ENCODE peak calls at places on chromosome 7, in nine cellular contexts. One of them, this sample, is unnamed.
A peak's percentile ranks its signal among the peaks of the same experiment; 100 is the strongest.

GRCh38 chr7:132226626-132227290 is 349.5 kb downstream of the PLXNA4 start:
- DNase-seq in HEK293T: no peak
- DNase-seq in activated CD4-positive, alpha-beta T cell treated with anti-CD3 and anti-CD28 coated beads, Interleukin-2, amount 50 U/mL, for 4 hours: no peak
- DNase-seq in occipital lobe: no peak
- DNase-seq in NCI-H1092: no peak
- DNase-seq in NCI-H460: no peak
- DNase-seq in fibroblast of lung: no peak
- DNase-seq in activated T-cell treated with anti-CD3 and anti-CD28 coated beads for 48 hours: no peak
- DNase-seq in Kasumi-1: no peak
- DNase-seq in this sample: no peak

GRCh38 chr7:128031901-128032604 is 816 bp upstream of the LRRC4 start:
- DNase-seq in activated CD4-positive, alpha-beta T cell treated with anti-CD3 and anti-CD28 coated beads, Interleukin-2, amount 50 U/mL, for 4 hours: peak; percentile 43
- DNase-seq in Kasumi-1: peak; percentile 60
- DNase-seq in NCI-H1092: peak; percentile 69
- DNase-seq in fibroblast of lung: peak; percentile 92
- DNase-seq in HEK293T: peak; percentile 66
- DNase-seq in NCI-H460: no peak
- DNase-seq in occipital lobe: peak; percentile 42
- DNase-seq in activated T-cell treated with anti-CD3 and anti-CD28 coated beads for 48 hours: peak; percentile 57
- DNase-seq in this sample: peak; percentile 69

GRCh38 chr7:42426163-42426562 is 189.2 kb upstream of the GLI3 start:
- DNase-seq in HEK293T: no peak
- DNase-seq in activated CD4-positive, alpha-beta T cell treated with anti-CD3 and anti-CD28 coated beads, Interleukin-2, amount 50 U/mL, for 4 hours: no peak
- DNase-seq in fibroblast of lung: peak; percentile 60
- DNase-seq in activated T-cell treated with anti-CD3 and anti-CD28 coated beads for 48 hours: no peak
- DNase-seq in Kasumi-1: no peak
- DNase-seq in occipital lobe: no peak
- DNase-seq in NCI-H1092: no peak
- DNase-seq in NCI-H460: no peak
- DNase-seq in this sample: no peak

GRCh38 chr7:134828361-134828760 is 48.9 kb downstream of the CALD1 start:
- DNase-seq in NCI-H1092: no peak
- DNase-seq in Kasumi-1: no peak
- DNase-seq in fibroblast of lung: peak; percentile 45
- DNase-seq in activated CD4-positive, alpha-beta T cell treated with anti-CD3 and anti-CD28 coated beads, Interleukin-2, amount 50 U/mL, for 4 hours: no peak
- DNase-seq in activated T-cell treated with anti-CD3 and anti-CD28 coated beads for 48 hours: no peak
- DNase-seq in occipital lobe: no peak
- DNase-seq in NCI-H460: no peak
- DNase-seq in HEK293T: no peak
- DNase-seq in this sample: no peak

GRCh38 chr7:136874393-136875032 is 6.1 kb downstream of the CHRM2 start:
- DNase-seq in activated T-cell treated with anti-CD3 and anti-CD28 coated beads for 48 hours: no peak
- DNase-seq in Kasumi-1: peak; percentile 21
- DNase-seq in NCI-H1092: no peak
- DNase-seq in occipital lobe: no peak
- DNase-seq in fibroblast of lung: peak; percentile 53
- DNase-seq in HEK293T: peak; percentile 52
- DNase-seq in activated CD4-positive, alpha-beta T cell treated with anti-CD3 and anti-CD28 coated beads, Interleukin-2, amount 50 U/mL, for 4 hours: no peak
- DNase-seq in NCI-H460: peak; percentile 21
- DNase-seq in this sample: no peak

GRCh38 chr7:107528461-107528860 is 35.3 kb downstream of the COG5 start:
- DNase-seq in NCI-H1092: no peak
- DNase-seq in activated T-cell treated with anti-CD3 and anti-CD28 coated beads for 48 hours: no peak
- DNase-seq in Kasumi-1: no peak
- DNase-seq in NCI-H460: no peak
- DNase-seq in fibroblast of lung: peak; percentile 19
- DNase-seq in HEK293T: no peak
- DNase-seq in occipital lobe: no peak
- DNase-seq in activated CD4-positive, alpha-beta T cell treated with anti-CD3 and anti-CD28 coated beads, Interleukin-2, amount 50 U/mL, for 4 hours: no peak
- DNase-seq in this sample: no peak

GRCh38 chr7:10930551-10930950 is 43.1 kb upstream of the PHF14 start:
- DNase-seq in Kasumi-1: no peak
- DNase-seq in NCI-H460: no peak
- DNase-seq in NCI-H1092: no peak
- DNase-seq in activated CD4-positive, alpha-beta T cell treated with anti-CD3 and anti-CD28 coated beads, Interleukin-2, amount 50 U/mL, for 4 hours: no peak
- DNase-seq in activated T-cell treated with anti-CD3 and anti-CD28 coated beads for 48 hours: no peak
- DNase-seq in fibroblast of lung: no peak
- DNase-seq in occipital lobe: no peak
- DNase-seq in HEK293T: no peak
- DNase-seq in this sample: no peak

GRCh38 chr7:53119514-53119933 is 84.1 kb downstream of the POM121L12 start:
- DNase-seq in NCI-H1092: no peak
- DNase-seq in HEK293T: no peak
- DNase-seq in occipital lobe: no peak
- DNase-seq in fibroblast of lung: no peak
- DNase-seq in Kasumi-1: no peak
- DNase-seq in NCI-H460: no peak
- DNase-seq in activated T-cell treated with anti-CD3 and anti-CD28 coated beads for 48 hours: no peak
- DNase-seq in activated CD4-positive, alpha-beta T cell treated with anti-CD3 and anti-CD28 coated beads, Interleukin-2, amount 50 U/mL, for 4 hours: no peak
- DNase-seq in this sample: no peak

GRCh38 chr7:120723465-120724385 is 134.2 kb downstream of the TSPAN12 start:
- DNase-seq in Kasumi-1: no peak
- DNase-seq in occipital lobe: no peak
- DNase-seq in activated CD4-positive, alpha-beta T cell treated with anti-CD3 and anti-CD28 coated beads, Interleukin-2, amount 50 U/mL, for 4 hours: no peak
- DNase-seq in NCI-H1092: no peak
- DNase-seq in activated T-cell treated with anti-CD3 and anti-CD28 coated beads for 48 hours: no peak
- DNase-seq in fibroblast of lung: no peak
- DNase-seq in HEK293T: no peak
- DNase-seq in NCI-H460: no peak
- DNase-seq in this sample: no peak

GRCh38 chr7:122674502-122674901 is 24.4 kb downstream of the RNF133 start:
- DNase-seq in Kasumi-1: no peak
- DNase-seq in occipital lobe: no peak
- DNase-seq in activated T-cell treated with anti-CD3 and anti-CD28 coated beads for 48 hours: no peak
- DNase-seq in fibroblast of lung: peak; percentile 82
- DNase-seq in NCI-H1092: no peak
- DNase-seq in HEK293T: no peak
- DNase-seq in NCI-H460: no peak
- DNase-seq in activated CD4-positive, alpha-beta T cell treated with anti-CD3 and anti-CD28 coated beads, Interleukin-2, amount 50 U/mL, for 4 hours: no peak
- DNase-seq in this sample: no peak

GRCh38 chr7:12898004-12898403 is 210.6 kb downstream of the ARL4A start:
- DNase-seq in fibroblast of lung: no peak
- DNase-seq in activated T-cell treated with anti-CD3 and anti-CD28 coated beads for 48 hours: no peak
- DNase-seq in occipital lobe: no peak
- DNase-seq in NCI-H460: no peak
- DNase-seq in activated CD4-positive, alpha-beta T cell treated with anti-CD3 and anti-CD28 coated beads, Interleukin-2, amount 50 U/mL, for 4 hours: no peak
- DNase-seq in HEK293T: no peak
- DNase-seq in Kasumi-1: no peak
- DNase-seq in NCI-H1092: no peak
- DNase-seq in this sample: no peak

GRCh38 chr7:111873963-111874693 is 311.8 kb upstream of the IMMP2L start:
- DNase-seq in NCI-H460: no peak
- DNase-seq in activated T-cell treated with anti-CD3 and anti-CD28 coated beads for 48 hours: no peak
- DNase-seq in HEK293T: no peak
- DNase-seq in activated CD4-positive, alpha-beta T cell treated with anti-CD3 and anti-CD28 coated beads, Interleukin-2, amount 50 U/mL, for 4 hours: no peak
- DNase-seq in NCI-H1092: no peak
- DNase-seq in Kasumi-1: no peak
- DNase-seq in fibroblast of lung: peak; percentile 29
- DNase-seq in occipital lobe: no peak
- DNase-seq in this sample: no peak

GRCh38 chr7:102072003-102072402 is 214.7 kb upstream of the SH2B2 start:
- DNase-seq in NCI-H460: no peak
- DNase-seq in activated CD4-positive, alpha-beta T cell treated with anti-CD3 and anti-CD28 coated beads, Interleukin-2, amount 50 U/mL, for 4 hours: no peak
- DNase-seq in NCI-H1092: no peak
- DNase-seq in HEK293T: no peak
- DNase-seq in fibroblast of lung: no peak
- DNase-seq in occipital lobe: no peak
- DNase-seq in Kasumi-1: no peak
- DNase-seq in activated T-cell treated with anti-CD3 and anti-CD28 coated beads for 48 hours: no peak
- DNase-seq in this sample: no peak

GRCh38 chr7:150966002-150966401 is 12.1 kb downstream of the KCNH2 start:
- DNase-seq in activated CD4-positive, alpha-beta T cell treated with anti-CD3 and anti-CD28 coated beads, Interleukin-2, amount 50 U/mL, for 4 hours: no peak
- DNase-seq in activated T-cell treated with anti-CD3 and anti-CD28 coated beads for 48 hours: no peak
- DNase-seq in NCI-H460: no peak
- DNase-seq in Kasumi-1: no peak
- DNase-seq in occipital lobe: no peak
- DNase-seq in fibroblast of lung: no peak
- DNase-seq in HEK293T: no peak
- DNase-seq in NCI-H1092: no peak
- DNase-seq in this sample: no peak

GRCh38 chr7:23971031-23971430 is 261.0 kb downstream of the STK31 start:
- DNase-seq in HEK293T: no peak
- DNase-seq in activated T-cell treated with anti-CD3 and anti-CD28 coated beads for 48 hours: no peak
- DNase-seq in NCI-H1092: no peak
- DNase-seq in activated CD4-positive, alpha-beta T cell treated with anti-CD3 and anti-CD28 coated beads, Interleukin-2, amount 50 U/mL, for 4 hours: no peak
- DNase-seq in occipital lobe: no peak
- DNase-seq in fibroblast of lung: no peak
- DNase-seq in NCI-H460: no peak
- DNase-seq in Kasumi-1: no peak
- DNase-seq in this sample: no peak

GRCh38 chr7:143145-143751 is 49.1 kb upstream of the FAM20C start:
- DNase-seq in Kasumi-1: no peak
- DNase-seq in fibroblast of lung: no peak
- DNase-seq in activated CD4-positive, alpha-beta T cell treated with anti-CD3 and anti-CD28 coated beads, Interleukin-2, amount 50 U/mL, for 4 hours: no peak
- DNase-seq in activated T-cell treated with anti-CD3 and anti-CD28 coated beads for 48 hours: no peak
- DNase-seq in NCI-H460: no peak
- DNase-seq in NCI-H1092: no peak
- DNase-seq in occipital lobe: no peak
- DNase-seq in HEK293T: no peak
- DNase-seq in this sample: no peak

GRCh38 chr7:38727184-38727940 is 96.2 kb upstream of the AMPH start:
- DNase-seq in NCI-H1092: no peak
- DNase-seq in activated CD4-positive, alpha-beta T cell treated with anti-CD3 and anti-CD28 coated beads, Interleukin-2, amount 50 U/mL, for 4 hours: no peak
- DNase-seq in fibroblast of lung: no peak
- DNase-seq in Kasumi-1: no peak
- DNase-seq in NCI-H460: no peak
- DNase-seq in occipital lobe: no peak
- DNase-seq in activated T-cell treated with anti-CD3 and anti-CD28 coated beads for 48 hours: no peak
- DNase-seq in HEK293T: no peak
- DNase-seq in this sample: no peak

GRCh38 chr7:40986351-40986873 is 716.5 kb downstream of the INHBA start:
- DNase-seq in activated CD4-positive, alpha-beta T cell treated with anti-CD3 and anti-CD28 coated beads, Interleukin-2, amount 50 U/mL, for 4 hours: no peak
- DNase-seq in NCI-H1092: no peak
- DNase-seq in fibroblast of lung: peak; percentile 98
- DNase-seq in Kasumi-1: no peak
- DNase-seq in NCI-H460: peak; percentile 93
- DNase-seq in activated T-cell treated with anti-CD3 and anti-CD28 coated beads for 48 hours: no peak
- DNase-seq in occipital lobe: no peak
- DNase-seq in HEK293T: peak; percentile 32
- DNase-seq in this sample: no peak

GRCh38 chr7:127504715-127505114 is 80.7 kb downstream of the GCC1 start:
- DNase-seq in HEK293T: peak; percentile 35
- DNase-seq in NCI-H1092: no peak
- DNase-seq in Kasumi-1: peak; percentile 11
- DNase-seq in occipital lobe: no peak
- DNase-seq in NCI-H460: no peak
- DNase-seq in fibroblast of lung: peak; percentile 8
- DNase-seq in activated CD4-positive, alpha-beta T cell treated with anti-CD3 and anti-CD28 coated beads, Interleukin-2, amount 50 U/mL, for 4 hours: no peak
- DNase-seq in activated T-cell treated with anti-CD3 and anti-CD28 coated beads for 48 hours: peak; percentile 7
- DNase-seq in this sample: peak; percentile 28

GRCh38 chr7:103149808-103150180 is 895 bp upstream of the NAPEPLD start:
- DNase-seq in occipital lobe: no peak
- DNase-seq in activated T-cell treated with anti-CD3 and anti-CD28 coated beads for 48 hours: no peak
- DNase-seq in Kasumi-1: no peak
- DNase-seq in activated CD4-positive, alpha-beta T cell treated with anti-CD3 and anti-CD28 coated beads, Interleukin-2, amount 50 U/mL, for 4 hours: no peak
- DNase-seq in fibroblast of lung: no peak
- DNase-seq in NCI-H460: no peak
- DNase-seq in NCI-H1092: no peak
- DNase-seq in HEK293T: no peak
- DNase-seq in this sample: no peak

GRCh38 chr7:94409561-94409960 is 14.9 kb downstream of the COL1A2 start:
- DNase-seq in NCI-H460: no peak
- DNase-seq in activated T-cell treated with anti-CD3 and anti-CD28 coated beads for 48 hours: no peak
- DNase-seq in fibroblast of lung: no peak
- DNase-seq in NCI-H1092: no peak
- DNase-seq in Kasumi-1: no peak
- DNase-seq in HEK293T: no peak
- DNase-seq in occipital lobe: no peak
- DNase-seq in activated CD4-positive, alpha-beta T cell treated with anti-CD3 and anti-CD28 coated beads, Interleukin-2, amount 50 U/mL, for 4 hours: no peak
- DNase-seq in this sample: no peak

GRCh38 chr7:95396136-95397032 is at the start of gene PON3:
- DNase-seq in Kasumi-1: peak; percentile 9
- DNase-seq in occipital lobe: no peak
- DNase-seq in NCI-H1092: no peak
- DNase-seq in activated T-cell treated with anti-CD3 and anti-CD28 coated beads for 48 hours: peak; percentile 10
- DNase-seq in HEK293T: no peak
- DNase-seq in fibroblast of lung: no peak
- DNase-seq in activated CD4-positive, alpha-beta T cell treated with anti-CD3 and anti-CD28 coated beads, Interleukin-2, amount 50 U/mL, for 4 hours: no peak
- DNase-seq in NCI-H460: no peak
- DNase-seq in this sample: peak; percentile 14

GRCh38 chr7:81111358-81111757 is 192.5 kb upstream of the SEMA3C start:
- DNase-seq in NCI-H460: no peak
- DNase-seq in occipital lobe: no peak
- DNase-seq in activated CD4-positive, alpha-beta T cell treated with anti-CD3 and anti-CD28 coated beads, Interleukin-2, amount 50 U/mL, for 4 hours: no peak
- DNase-seq in HEK293T: no peak
- DNase-seq in activated T-cell treated with anti-CD3 and anti-CD28 coated beads for 48 hours: no peak
- DNase-seq in fibroblast of lung: peak; percentile 86
- DNase-seq in Kasumi-1: no peak
- DNase-seq in NCI-H1092: no peak
- DNase-seq in this sample: no peak

GRCh38 chr7:155206286-155207020 is 91.2 kb upstream of the INSIG1 start:
- DNase-seq in NCI-H1092: no peak
- DNase-seq in HEK293T: no peak
- DNase-seq in activated CD4-positive, alpha-beta T cell treated with anti-CD3 and anti-CD28 coated beads, Interleukin-2, amount 50 U/mL, for 4 hours: peak; percentile 74
- DNase-seq in fibroblast of lung: peak; percentile 71
- DNase-seq in Kasumi-1: peak; percentile 90
- DNase-seq in occipital lobe: no peak
- DNase-seq in NCI-H460: no peak
- DNase-seq in activated T-cell treated with anti-CD3 and anti-CD28 coated beads for 48 hours: peak; percentile 65
- DNase-seq in this sample: peak; percentile 79

GRCh38 chr7:101060992-101061391 is 24.3 kb upstream of the TRIM56 start:
- DNase-seq in NCI-H460: no peak
- DNase-seq in NCI-H1092: no peak
- DNase-seq in Kasumi-1: no peak
- DNase-seq in activated T-cell treated with anti-CD3 and anti-CD28 coated beads for 48 hours: no peak
- DNase-seq in activated CD4-positive, alpha-beta T cell treated with anti-CD3 and anti-CD28 coated beads, Interleukin-2, amount 50 U/mL, for 4 hours: no peak
- DNase-seq in HEK293T: no peak
- DNase-seq in occipital lobe: no peak
- DNase-seq in fibroblast of lung: no peak
- DNase-seq in this sample: no peak

GRCh38 chr7:159196584-159196983 is 51.9 kb upstream of the VIPR2 start:
- DNase-seq in NCI-H460: no peak
- DNase-seq in NCI-H1092: no peak
- DNase-seq in Kasumi-1: no peak
- DNase-seq in fibroblast of lung: no peak
- DNase-seq in activated CD4-positive, alpha-beta T cell treated with anti-CD3 and anti-CD28 coated beads, Interleukin-2, amount 50 U/mL, for 4 hours: no peak
- DNase-seq in activated T-cell treated with anti-CD3 and anti-CD28 coated beads for 48 hours: no peak
- DNase-seq in HEK293T: no peak
- DNase-seq in occipital lobe: no peak
- DNase-seq in this sample: no peak